ENCODE peak calls at places on chromosomes 13 and 19, in ten cellular contexts. One of them, this sample, is unnamed.

GRCh38 chr13:29578300-29579048 is 17.0 kb downstream of the SLC7A1 start:
- DNase-seq in mucosa of descending colon: no peak
- DNase-seq in GM12864: no peak
- DNase-seq in fibroblast of mammary gland: no peak
- DNase-seq in CD8-positive, alpha-beta T cell: no peak
- DNase-seq in fibroblast of the aortic adventitia: peak
- DNase-seq in astrocyte of the spinal cord: no peak
- DNase-seq in type B pancreatic cell: no peak
- DNase-seq in A549: no peak
- DNase-seq in RWPE1: no peak
- DNase-seq in this sample: no peak

GRCh38 chr13:94968040-94968756 is 255.9 kb upstream of the SOX21 start:
- DNase-seq in mucosa of descending colon: no peak
- DNase-seq in GM12864: no peak
- DNase-seq in fibroblast of mammary gland: no peak
- DNase-seq in CD8-positive, alpha-beta T cell: no peak
- DNase-seq in fibroblast of the aortic adventitia: no peak
- DNase-seq in astrocyte of the spinal cord: peak
- DNase-seq in type B pancreatic cell: peak
- DNase-seq in A549: peak
- DNase-seq in RWPE1: no peak
- DNase-seq in this sample: no peak

GRCh38 chr13:112790735-112791641 is 101.2 kb downstream of the ATP11A start:
- DNase-seq in mucosa of descending colon: no peak
- DNase-seq in GM12864: no peak
- DNase-seq in fibroblast of mammary gland: no peak
- DNase-seq in CD8-positive, alpha-beta T cell: peak
- DNase-seq in fibroblast of the aortic adventitia: peak
- DNase-seq in astrocyte of the spinal cord: no peak
- DNase-seq in type B pancreatic cell: peak
- DNase-seq in A549: no peak
- DNase-seq in RWPE1: no peak
- DNase-seq in this sample: no peak

GRCh38 chr13:29465741-29466293 is 129.7 kb downstream of the SLC7A1 start:
- DNase-seq in mucosa of descending colon: peak
- DNase-seq in GM12864: no peak
- DNase-seq in fibroblast of mammary gland: peak
- DNase-seq in CD8-positive, alpha-beta T cell: no peak
- DNase-seq in fibroblast of the aortic adventitia: peak
- DNase-seq in astrocyte of the spinal cord: peak
- DNase-seq in type B pancreatic cell: no peak
- DNase-seq in A549: no peak
- DNase-seq in RWPE1: peak
- DNase-seq in this sample: no peak

GRCh38 chr13:23516190-23516589 is 54.0 kb upstream of the TNFRSF19 start:
- DNase-seq in mucosa of descending colon: no peak
- DNase-seq in GM12864: no peak
- DNase-seq in fibroblast of mammary gland: no peak
- DNase-seq in CD8-positive, alpha-beta T cell: no peak
- DNase-seq in fibroblast of the aortic adventitia: peak
- DNase-seq in astrocyte of the spinal cord: peak
- DNase-seq in type B pancreatic cell: no peak
- DNase-seq in A549: no peak
- DNase-seq in RWPE1: no peak
- DNase-seq in this sample: no peak

GRCh38 chr19:56681702-56682101 is 10.1 kb upstream of the ZNF835 start:
- DNase-seq in mucosa of descending colon: no peak
- DNase-seq in GM12864: no peak
- DNase-seq in fibroblast of mammary gland: no peak
- DNase-seq in CD8-positive, alpha-beta T cell: no peak
- DNase-seq in fibroblast of the aortic adventitia: no peak
- DNase-seq in astrocyte of the spinal cord: no peak
- DNase-seq in type B pancreatic cell: no peak
- DNase-seq in A549: no peak
- DNase-seq in RWPE1: no peak
- DNase-seq in this sample: no peak

GRCh38 chr13:84192125-84192524 is 309.9 kb upstream of the SLITRK1 start:
- DNase-seq in mucosa of descending colon: no peak
- DNase-seq in GM12864: no peak
- DNase-seq in fibroblast of mammary gland: peak
- DNase-seq in CD8-positive, alpha-beta T cell: no peak
- DNase-seq in fibroblast of the aortic adventitia: peak
- DNase-seq in astrocyte of the spinal cord: peak
- DNase-seq in type B pancreatic cell: no peak
- DNase-seq in A549: no peak
- DNase-seq in RWPE1: peak
- DNase-seq in this sample: no peak

GRCh38 chr19:4721196-4721595 is 2.4 kb downstream of the DPP9 start:
- DNase-seq in mucosa of descending colon: no peak
- DNase-seq in GM12864: no peak
- DNase-seq in fibroblast of mammary gland: no peak
- DNase-seq in CD8-positive, alpha-beta T cell: no peak
- DNase-seq in fibroblast of the aortic adventitia: no peak
- DNase-seq in astrocyte of the spinal cord: no peak
- DNase-seq in type B pancreatic cell: no peak
- DNase-seq in A549: no peak
- DNase-seq in RWPE1: no peak
- DNase-seq in this sample: no peak

GRCh38 chr13:110714798-110715394 is 1.4 kb downstream of the ING1 start:
- DNase-seq in mucosa of descending colon: peak
- DNase-seq in GM12864: no peak
- DNase-seq in fibroblast of mammary gland: peak
- DNase-seq in CD8-positive, alpha-beta T cell: no peak
- DNase-seq in fibroblast of the aortic adventitia: peak
- DNase-seq in astrocyte of the spinal cord: peak
- DNase-seq in type B pancreatic cell: peak
- DNase-seq in A549: no peak
- DNase-seq in RWPE1: no peak
- DNase-seq in this sample: no peak

GRCh38 chr19:31591258-31591657 is 242.0 kb upstream of the TSHZ3 start:
- DNase-seq in mucosa of descending colon: no peak
- DNase-seq in GM12864: no peak
- DNase-seq in fibroblast of mammary gland: no peak
- DNase-seq in CD8-positive, alpha-beta T cell: peak
- DNase-seq in fibroblast of the aortic adventitia: no peak
- DNase-seq in astrocyte of the spinal cord: no peak
- DNase-seq in type B pancreatic cell: no peak
- DNase-seq in A549: no peak
- DNase-seq in RWPE1: no peak
- DNase-seq in this sample: no peak

GRCh38 chr13:29361716-29362115 is 233.8 kb downstream of the SLC7A1 start:
- DNase-seq in mucosa of descending colon: no peak
- DNase-seq in GM12864: no peak
- DNase-seq in fibroblast of mammary gland: no peak
- DNase-seq in CD8-positive, alpha-beta T cell: no peak
- DNase-seq in fibroblast of the aortic adventitia: no peak
- DNase-seq in astrocyte of the spinal cord: no peak
- DNase-seq in type B pancreatic cell: no peak
- DNase-seq in A549: no peak
- DNase-seq in RWPE1: no peak
- DNase-seq in this sample: no peak

GRCh38 chr19:3783660-3784584 is 2.3 kb downstream of the MATK start:
- DNase-seq in mucosa of descending colon: no peak
- DNase-seq in GM12864: no peak
- DNase-seq in fibroblast of mammary gland: no peak
- DNase-seq in CD8-positive, alpha-beta T cell: peak
- DNase-seq in fibroblast of the aortic adventitia: no peak
- DNase-seq in astrocyte of the spinal cord: no peak
- DNase-seq in type B pancreatic cell: no peak
- DNase-seq in A549: no peak
- DNase-seq in RWPE1: peak
- DNase-seq in this sample: no peak

GRCh38 chr19:39126593-39127187 is 1.1 kb downstream of the PAK4 start:
- DNase-seq in mucosa of descending colon: peak
- DNase-seq in GM12864: no peak
- DNase-seq in fibroblast of mammary gland: peak
- DNase-seq in CD8-positive, alpha-beta T cell: no peak
- DNase-seq in fibroblast of the aortic adventitia: peak
- DNase-seq in astrocyte of the spinal cord: peak
- DNase-seq in type B pancreatic cell: no peak
- DNase-seq in A549: peak
- DNase-seq in RWPE1: peak
- DNase-seq in this sample: no peak

GRCh38 chr19:38012290-38012689 is 105.3 kb downstream of the SIPA1L3 start:
- DNase-seq in mucosa of descending colon: no peak
- DNase-seq in GM12864: no peak
- DNase-seq in fibroblast of mammary gland: no peak
- DNase-seq in CD8-positive, alpha-beta T cell: no peak
- DNase-seq in fibroblast of the aortic adventitia: no peak
- DNase-seq in astrocyte of the spinal cord: no peak
- DNase-seq in type B pancreatic cell: no peak
- DNase-seq in A549: no peak
- DNase-seq in RWPE1: no peak
- DNase-seq in this sample: no peak

GRCh38 chr19:24074720-24075119 is 12.3 kb upstream of the ZNF254 start:
- DNase-seq in mucosa of descending colon: no peak
- DNase-seq in GM12864: no peak
- DNase-seq in fibroblast of mammary gland: peak
- DNase-seq in CD8-positive, alpha-beta T cell: peak
- DNase-seq in fibroblast of the aortic adventitia: peak
- DNase-seq in astrocyte of the spinal cord: peak
- DNase-seq in type B pancreatic cell: no peak
- DNase-seq in A549: no peak
- DNase-seq in RWPE1: no peak
- DNase-seq in this sample: no peak

DNA sequence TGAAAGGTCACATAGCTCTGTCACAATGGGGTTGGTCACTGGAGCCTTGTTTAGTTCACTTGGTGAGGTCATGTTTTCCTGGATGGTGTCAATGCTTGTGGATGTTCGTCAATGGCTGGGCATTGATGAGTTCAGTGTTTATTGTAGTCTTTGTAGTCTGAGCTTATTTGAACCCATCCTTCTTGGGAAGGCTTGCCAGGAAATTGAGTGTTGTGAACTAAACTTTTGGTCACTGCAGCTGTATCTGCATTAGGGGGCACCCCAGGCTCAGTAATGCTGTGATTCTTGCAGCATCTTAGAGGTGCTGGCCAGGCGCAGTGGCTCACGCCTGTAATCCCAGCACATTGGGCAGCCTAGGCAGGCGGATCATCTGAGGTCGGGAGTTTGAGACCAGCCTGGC is 22.0 kb downstream of the BLOC1S3 start:
- DNase-seq in mucosa of descending colon: no peak
- DNase-seq in GM12864: no peak
- DNase-seq in fibroblast of mammary gland: peak
- DNase-seq in CD8-positive, alpha-beta T cell: no peak
- DNase-seq in fibroblast of the aortic adventitia: peak
- DNase-seq in astrocyte of the spinal cord: peak
- DNase-seq in type B pancreatic cell: no peak
- DNase-seq in A549: no peak
- DNase-seq in RWPE1: no peak
- DNase-seq in this sample: no peak
- TF ChIP-seq CTCF in mucosa of descending colon: no peak
- TF ChIP-seq CTCF in GM12864: no peak
- TF ChIP-seq CTCF in fibroblast of mammary gland: peak
- TF ChIP-seq CTCF in CD8-positive, alpha-beta T cell: no peak
- TF ChIP-seq CTCF in fibroblast of the aortic adventitia: peak
- TF ChIP-seq CTCF in astrocyte of the spinal cord: peak
- TF ChIP-seq CTCF in type B pancreatic cell: peak
- TF ChIP-seq CTCF in A549: peak
- TF ChIP-seq CTCF in RWPE1: no peak
- TF ChIP-seq CTCF in this sample: no peak

DNA sequence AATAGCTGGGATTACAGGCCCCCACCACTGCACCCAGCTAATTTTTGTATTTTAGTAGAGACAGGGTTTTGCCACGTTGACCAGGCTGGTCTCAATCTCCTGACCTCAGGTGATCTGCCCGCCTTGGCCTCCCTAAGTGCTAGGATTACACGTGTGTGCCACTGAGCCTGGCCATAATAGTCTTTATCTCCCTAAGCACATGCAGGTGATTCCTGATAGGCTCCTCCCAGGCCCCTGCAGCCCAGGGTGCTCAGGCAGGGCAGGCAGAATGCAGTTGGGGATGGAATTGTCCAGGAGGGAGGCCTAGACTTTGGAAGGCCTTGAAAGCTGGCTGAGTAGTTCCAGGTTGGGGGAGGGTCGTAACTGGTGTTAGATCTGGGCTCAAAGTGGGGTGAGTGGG is 8.5 kb downstream of the ZNF526 start:
- DNase-seq in mucosa of descending colon: no peak
- DNase-seq in GM12864: no peak
- DNase-seq in fibroblast of mammary gland: no peak
- DNase-seq in CD8-positive, alpha-beta T cell: no peak
- DNase-seq in fibroblast of the aortic adventitia: no peak
- DNase-seq in astrocyte of the spinal cord: no peak
- DNase-seq in type B pancreatic cell: no peak
- DNase-seq in A549: no peak
- DNase-seq in RWPE1: no peak
- DNase-seq in this sample: no peak
- TF ChIP-seq CTCF in mucosa of descending colon: no peak
- TF ChIP-seq CTCF in GM12864: no peak
- TF ChIP-seq CTCF in fibroblast of mammary gland: no peak
- TF ChIP-seq CTCF in CD8-positive, alpha-beta T cell: no peak
- TF ChIP-seq CTCF in fibroblast of the aortic adventitia: no peak
- TF ChIP-seq CTCF in astrocyte of the spinal cord: no peak
- TF ChIP-seq CTCF in type B pancreatic cell: no peak
- TF ChIP-seq CTCF in A549: no peak
- TF ChIP-seq CTCF in RWPE1: no peak
- TF ChIP-seq CTCF in this sample: no peak

GRCh38 chr19:51111606-51112005 is 3.4 kb upstream of the CTU1 start:
- DNase-seq in mucosa of descending colon: no peak
- DNase-seq in GM12864: no peak
- DNase-seq in fibroblast of mammary gland: no peak
- DNase-seq in CD8-positive, alpha-beta T cell: no peak
- DNase-seq in fibroblast of the aortic adventitia: no peak
- DNase-seq in astrocyte of the spinal cord: no peak
- DNase-seq in type B pancreatic cell: no peak
- DNase-seq in A549: peak
- DNase-seq in RWPE1: no peak
- DNase-seq in this sample: no peak
- TF ChIP-seq CTCF in mucosa of descending colon: no peak
- TF ChIP-seq CTCF in GM12864: no peak
- TF ChIP-seq CTCF in fibroblast of mammary gland: peak
- TF ChIP-seq CTCF in CD8-positive, alpha-beta T cell: no peak
- TF ChIP-seq CTCF in fibroblast of the aortic adventitia: no peak
- TF ChIP-seq CTCF in astrocyte of the spinal cord: peak
- TF ChIP-seq CTCF in type B pancreatic cell: peak
- TF ChIP-seq CTCF in A549: no peak
- TF ChIP-seq CTCF in RWPE1: no peak
- TF ChIP-seq CTCF in this sample: no peak

DNA sequence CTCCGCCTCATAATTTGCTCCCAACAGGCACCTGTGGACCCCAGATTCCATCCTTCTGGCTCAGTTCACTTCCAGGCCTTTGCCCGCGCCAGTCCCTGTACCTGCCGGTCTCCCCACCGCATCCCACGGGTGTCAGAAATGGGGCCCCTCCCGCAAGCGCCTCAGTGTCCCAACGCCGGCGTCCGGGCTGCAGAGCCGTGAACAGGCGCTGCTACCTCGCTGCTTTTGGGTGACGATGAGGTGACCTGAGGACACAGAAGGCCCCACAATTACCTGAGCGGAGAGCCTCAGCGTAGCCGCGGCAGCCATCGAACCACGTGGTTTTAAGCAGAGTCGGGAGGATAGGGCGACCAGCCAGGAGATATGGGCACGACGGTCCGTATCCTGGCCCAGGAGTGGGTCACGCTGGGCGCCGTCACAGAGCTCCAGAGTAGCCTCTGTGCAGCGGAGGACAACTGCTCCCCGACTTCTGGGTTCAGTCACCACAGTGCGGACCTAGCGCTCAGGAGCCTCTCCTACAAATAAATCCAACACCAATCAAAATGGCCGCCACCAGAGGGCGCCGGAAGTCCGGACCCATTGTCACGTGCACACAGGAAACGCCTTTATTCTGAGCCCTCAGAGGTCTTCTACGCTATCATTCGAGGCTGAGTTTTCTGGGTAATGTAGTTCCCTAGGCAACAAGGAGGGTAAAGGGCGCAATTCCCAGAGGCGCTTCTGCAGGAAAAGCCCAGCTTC is at the start of gene ZNF814:
- DNase-seq in mucosa of descending colon: peak
- DNase-seq in GM12864: peak
- DNase-seq in fibroblast of mammary gland: peak
- DNase-seq in CD8-positive, alpha-beta T cell: peak
- DNase-seq in fibroblast of the aortic adventitia: peak
- DNase-seq in astrocyte of the spinal cord: peak
- DNase-seq in type B pancreatic cell: peak
- DNase-seq in A549: peak
- DNase-seq in RWPE1: peak
- DNase-seq in this sample: peak
- TF ChIP-seq CTCF in mucosa of descending colon: no peak
- TF ChIP-seq CTCF in GM12864: peak
- TF ChIP-seq CTCF in fibroblast of mammary gland: peak
- TF ChIP-seq CTCF in CD8-positive, alpha-beta T cell: peak
- TF ChIP-seq CTCF in fibroblast of the aortic adventitia: peak
- TF ChIP-seq CTCF in astrocyte of the spinal cord: peak
- TF ChIP-seq CTCF in type B pancreatic cell: peak
- TF ChIP-seq CTCF in A549: peak
- TF ChIP-seq CTCF in RWPE1: no peak
- TF ChIP-seq CTCF in this sample: peak

This sample was measured in GM20000.